ENCODE peak calls at places on chromosome 14, in five cellular contexts. M, Y, X, D and G are unnamed samples.
A peak's percentile ranks its signal among the peaks of the same experiment; 100 is the strongest.

GRCh38 chr14:91369628-91370445 is 47.8 kb downstream of the CCDC88C start:
- ATAC-seq in M (no peak), Y (peak; percentile 51), X (no peak), D (peak; percentile 53), G (no peak)

GRCh38 chr14:99604766-99605298 is 825 bp upstream of the CCDC85C start:
- ATAC-seq in M (peak; percentile 28), Y (peak; percentile 44), X (peak; percentile 36), D (peak; percentile 29), G (peak; percentile 18)

GRCh38 chr14:75088566-75089373 is 19.3 kb downstream of the ZC2HC1C start:
- ATAC-seq in M (peak; percentile 68), Y (peak; percentile 81), X (peak; percentile 77), D (peak; percentile 78), G (peak; percentile 50)

GRCh38 chr14:60485600-60486251 is at the start of gene C14orf39:
- ATAC-seq in M (no peak), Y (no peak), X (no peak), D (peak; percentile 75), G (no peak)

GRCh38 chr14:74018029-74018703 is 922 bp downstream of the ENTPD5 start:
- ATAC-seq in M (no peak), Y (peak; percentile 40), X (peak; percentile 3), D (peak; percentile 69), G (peak; percentile 16)

GRCh38 chr14:54652188-54652889 is 85.4 kb downstream of the SAMD4A start:
- ATAC-seq in M (peak; percentile 94), Y (peak; percentile 64), X (peak; percentile 95), D (peak; percentile 97), G (peak; percentile 94)

GRCh38 chr14:67934087-67934486 is 114.5 kb downstream of the RAD51B start:
- ATAC-seq in M (peak; percentile 88), Y (peak; percentile 94), X (peak; percentile 97), D (peak; percentile 99), G (peak; percentile 84)

GRCh38 chr14:55582741-55583140 is 2.7 kb downstream of the KTN1 start:
- ATAC-seq in M (no peak), Y (no peak), X (no peak), D (no peak), G (no peak)

GRCh38 chr14:23145794-23146422 is 26.9 kb upstream of the CEBPE start:
- ATAC-seq in M (peak; percentile 19), Y (no peak), X (no peak), D (no peak), G (peak; percentile 74)

GRCh38 chr14:104290756-104291122 is 152.4 kb downstream of the KIF26A start:
- ATAC-seq in M (no peak), Y (no peak), X (no peak), D (no peak), G (no peak)